ENCODE peak calls at places on chromosomes 4 and X, in six cellular contexts. G, Q, B, D, A and J are unnamed samples.
A peak's percentile ranks its signal among the peaks of the same experiment; 100 is the strongest.

GRCh38 chr4:153451931-153452660 is 14.1 kb upstream of the TMEM131L start:
- DNase-seq in Q (no peak), A (no peak), B (no peak), G (no peak), D (peak; percentile 82), J (no peak)

GRCh38 chrX:17788956-17789562 is 51.8 kb downstream of the SCML1 start:
- DNase-seq in G (no peak), B (no peak), Q (no peak), D (no peak), A (no peak), J (no peak)

GRCh38 chr4:112448211-112448745 is 67.7 kb downstream of the NEUROG2 start:
- DNase-seq in B (peak; percentile 3), D (no peak), A (no peak), Q (no peak), G (no peak), J (no peak)

GRCh38 chr4:176321589-176321988 is 1.8 kb downstream of the SPCS3 start:
- DNase-seq in D (no peak), G (no peak), A (no peak), B (no peak), Q (no peak), J (no peak)

GRCh38 chr4:86878640-86879039 is 13.6 kb downstream of the C4orf36 start:
- DNase-seq in A (no peak), B (no peak), Q (no peak), G (no peak), D (no peak), J (no peak)

GRCh38 chr4:13399257-13399656 is 84.9 kb downstream of the RAB28 start:
- DNase-seq in B (peak; percentile 8), D (no peak), A (no peak), G (no peak), Q (no peak), J (no peak)

GRCh38 chr4:2291705-2292651 is 30.1 kb upstream of the MXD4 start:
- DNase-seq in A (no peak), Q (no peak), B (no peak), G (no peak), D (peak; percentile 75), J (no peak)

GRCh38 chr4:100742045-100742444 is 224.2 kb upstream of the EMCN start:
- DNase-seq in B (no peak), G (no peak), Q (no peak), A (no peak), D (no peak), J (no peak)

GRCh38 chr4:138235419-138235952 is 6.7 kb downstream of the SLC7A11 start:
- DNase-seq in D (no peak), A (no peak), G (peak; percentile 92), B (peak; percentile 69), Q (no peak), J (no peak)

GRCh38 chrX:25737540-25737939 is 400.6 kb upstream of the MAGEB18 start:
- DNase-seq in Q (no peak), D (no peak), G (no peak), B (no peak), A (no peak), J (no peak)

GRCh38 chr4:52173470-52174055 is 122.5 kb downstream of the SPATA18 start:
- DNase-seq in G (no peak), A (no peak), Q (no peak), D (peak; percentile 86), B (peak; percentile 6), J (no peak)

GRCh38 chrX:155188786-155189185 is 27.5 kb upstream of the VBP1 start:
- DNase-seq in Q (no peak), D (no peak), G (no peak), A (peak; percentile 1), B (no peak), J (no peak)

GRCh38 chrX:38847903-38848230 is 46.6 kb downstream of the MID1IP1 start:
- DNase-seq in D (no peak), G (no peak), A (no peak), B (no peak), Q (no peak), J (no peak)

GRCh38 chr4:97498875-97499274 is 644.4 kb downstream of the STPG2 start:
- DNase-seq in B (peak; percentile 87), Q (no peak), D (no peak), A (no peak), G (no peak), J (no peak)

GRCh38 chr4:4477391-4477790 is 64.5 kb downstream of the STX18 start:
- DNase-seq in G (no peak), Q (no peak), B (no peak), D (no peak), A (no peak), J (no peak)

GRCh38 chr4:165360041-165360782 is 18.6 kb upstream of the CPE start:
- DNase-seq in B (no peak), Q (no peak), D (no peak), A (no peak), G (no peak), J (no peak)

GRCh38 chrX:65871671-65872311 is 168.1 kb downstream of the VSIG4 start:
- DNase-seq in B (no peak), A (no peak), G (no peak), Q (no peak), D (no peak), J (no peak)

GRCh38 chrX:69031971-69032391 is 133.3 kb downstream of the PJA1 start:
- DNase-seq in B (no peak), Q (no peak), D (no peak), A (no peak), G (no peak), J (no peak)

GRCh38 chr4:166091914-166092510 is 219.0 kb downstream of the TLL1 start:
- DNase-seq in B (no peak), Q (no peak), D (no peak), G (peak; percentile 5), A (no peak), J (no peak)

GRCh38 chrX:68584221-68584620 is 63.2 kb upstream of the STARD8 start:
- DNase-seq in Q (no peak), B (no peak), A (no peak), D (no peak), G (no peak), J (no peak)

GRCh38 chr4:77127837-77128621 is 29.0 kb upstream of the CCNG2 start:
- DNase-seq in A (no peak), G (no peak), D (no peak), B (no peak), Q (no peak), J (no peak)

GRCh38 chr4:153022233-153022632 is 86.1 kb downstream of the FHDC1 start:
- DNase-seq in D (no peak), A (no peak), G (no peak), Q (no peak), B (no peak), J (no peak)

GRCh38 chrX:46737041-46737440 is 21.9 kb downstream of the SLC9A7 start:
- DNase-seq in A (no peak), Q (no peak), B (no peak), D (no peak), G (no peak), J (no peak)

GRCh38 chr4:108146819-108147218 is 21.9 kb downstream of the LEF1 start:
- DNase-seq in B (no peak), Q (no peak), D (no peak), A (no peak), G (no peak), J (no peak)

GRCh38 chr4:158766419-158767044 is 2.3 kb upstream of the FNIP2 start:
- DNase-seq in G (no peak), D (no peak), A (no peak), Q (no peak), B (no peak), J (no peak)

GRCh38 chr4:26916195-26916594 is 55.6 kb downstream of the STIM2 start:
- DNase-seq in B (no peak), A (no peak), D (no peak), Q (no peak), G (no peak), J (no peak)

GRCh38 chr4:67694662-67695061 is 6.3 kb downstream of the UBA6 start:
- DNase-seq in D (no peak), B (no peak), Q (no peak), A (no peak), G (no peak), J (no peak)

GRCh38 chr4:123325241-123325681 is 71.3 kb upstream of the SPRY1 start:
- DNase-seq in G (no peak), B (no peak), A (no peak), Q (no peak), D (no peak), J (no peak)

GRCh38 chr4:89640620-89641366 is 196.2 kb downstream of the SNCA start:
- DNase-seq in G (peak; percentile 37), D (peak; percentile 74), B (no peak), Q (no peak), A (no peak), J (no peak)

GRCh38 chr4:176910646-176911045 is 117.9 kb upstream of the VEGFC start:
- DNase-seq in A (no peak), B (no peak), Q (no peak), D (no peak), G (no peak), J (no peak)

GRCh38 chrX:94400488-94400887 is 726.5 kb downstream of the FAM133A start:
- DNase-seq in D (no peak), G (no peak), A (no peak), Q (no peak), B (no peak), J (no peak)

GRCh38 chrX:10483191-10483808 is 137.1 kb downstream of the MID1 start:
- DNase-seq in A (no peak), D (no peak), B (no peak), G (no peak), Q (no peak), J (no peak)

GRCh38 chrX:21757960-21758359 is at the start of gene SMPX:
- DNase-seq in B (no peak), Q (no peak), D (no peak), G (no peak), A (no peak), J (no peak)

GRCh38 chr4:176309772-176310171 is 10.0 kb upstream of the SPCS3 start:
- DNase-seq in A (no peak), G (no peak), D (no peak), Q (no peak), B (no peak), J (no peak)

GRCh38 chr4:148790691-148791090 is 348.5 kb upstream of the NR3C2 start:
- DNase-seq in G (no peak), B (no peak), A (no peak), Q (no peak), D (no peak), J (no peak)

GRCh38 chr4:10611673-10612072 is 72.9 kb downstream of the CLNK start:
- DNase-seq in A (no peak), D (no peak), B (peak; percentile 78), Q (no peak), G (peak; percentile 27), J (no peak)